ENCODE peak calls at places on chromosomes 16 and 17, in four cellular contexts. O, G, C and B are unnamed samples. For H3K4me1 and H3K9me3, the result is how much of the 10 kb centered on the place peaks cover.

GRCh38 chr16:19479302-19479721 is 42.6 kb downstream of the GDE1 start:
- DNase-seq in C (no peak), G (no peak), O (no peak), B (no peak)

GRCh38 chr16:7171151-7171550 is 161.5 kb upstream of the RBFOX1 start:
- DNase-seq in C (no peak), G (no peak), O (no peak), B (no peak)

GRCh38 chr16:2853531-2854073 is 4.4 kb downstream of the PRSS22 start:
- DNase-seq in O (no peak), C (no peak), G (no peak), B (no peak)

GRCh38 chr17:44795421-44795820 is 34.7 kb downstream of the GJC1 start:
- DNase-seq in O (no peak), G (no peak), C (no peak), B (no peak)

GRCh38 chr16:5509794-5510193 is 412.2 kb upstream of the EEF2KMT start:
- DNase-seq in C (no peak), G (no peak), O (no peak), B (peak)

GRCh38 chr17:59853168-59853918 is 39.4 kb downstream of the TUBD1 start:
- DNase-seq in C (peak), O (no peak), G (no peak), B (peak)

GRCh38 chr16:72833491-72833890 is 214.4 kb downstream of the ZFHX3 start:
- DNase-seq in G (no peak), C (no peak), O (no peak), B (no peak)

GRCh38 chr16:85752511-85753420 is 1.9 kb upstream of the C16orf74 start:
- DNase-seq in G (no peak), O (no peak), C (peak), B (peak)

GRCh38 chr16:77332792-77333191 is 102.0 kb downstream of the ADAMTS18 start:
- DNase-seq in C (peak), G (no peak), O (no peak), B (no peak)

GRCh38 chr16:1282275-1282995 is 26.6 kb downstream of the TPSD1 start:
- DNase-seq in G (peak), C (no peak), O (no peak), B (no peak)

GRCh38 chr17:64774888-64775600 is 112.9 kb upstream of the SMURF2 start:
- DNase-seq in G (no peak), O (no peak), C (no peak), B (no peak)

GRCh38 chr17:64778102-64778366 is 115.9 kb upstream of the SMURF2 start:
- DNase-seq in O (no peak), G (no peak), C (no peak), B (no peak)

GRCh38 chr17:64777413-64778101 is 115.5 kb upstream of the SMURF2 start:
- DNase-seq in G (no peak), O (no peak), C (no peak), B (no peak)

GRCh38 chr17:64773836-64774761 is 112.0 kb upstream of the SMURF2 start:
- DNase-seq in G (no peak), C (peak), O (no peak), B (peak)

DNA sequence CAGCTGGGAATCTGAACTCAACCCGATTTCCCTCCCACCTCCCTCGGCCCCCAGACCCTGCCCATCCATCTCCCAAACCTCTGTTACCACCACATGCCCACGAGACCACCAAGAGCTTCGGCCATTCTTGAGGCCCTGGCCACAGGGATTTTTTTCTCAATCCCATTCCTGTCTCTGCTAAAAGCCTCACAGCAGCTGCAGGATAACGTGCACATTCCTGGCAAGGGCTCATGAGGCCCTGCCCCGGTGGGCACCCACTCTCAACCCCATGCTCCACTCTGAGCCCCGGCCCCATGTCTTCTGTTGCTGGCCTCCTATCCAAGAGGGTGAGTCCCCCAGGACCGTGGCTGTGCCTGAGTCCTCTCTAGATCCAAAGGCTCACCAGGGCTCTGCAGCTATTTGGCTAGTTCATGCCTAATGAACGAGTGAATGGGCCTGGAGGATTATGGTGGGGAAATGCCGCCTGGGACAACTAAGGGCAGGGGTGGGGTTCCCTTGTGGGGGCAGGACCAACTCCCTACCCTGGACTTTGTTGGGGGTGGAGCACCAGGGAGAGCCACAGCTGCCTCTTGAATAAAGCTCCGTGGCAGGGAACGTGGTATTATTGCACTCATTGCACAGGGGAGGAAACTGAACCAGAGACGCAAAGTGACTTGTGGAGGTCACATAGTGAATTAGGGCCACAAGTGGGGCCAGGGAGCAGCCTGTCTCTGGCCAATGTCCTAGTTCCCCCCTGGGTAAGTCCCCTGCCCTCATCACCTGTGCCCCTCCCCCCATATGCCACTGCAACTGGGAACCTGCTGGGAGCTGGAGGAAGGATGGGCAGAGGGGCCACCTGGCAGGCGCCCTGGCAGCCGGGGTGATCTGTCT is 113.8 kb upstream of the SMURF2 start:
- DNase-seq in O (no peak), G (no peak), C (no peak), B (no peak)
- H3K4me1 ChIP-seq in O (under half), G (under half), C (under half), B (under half)

DNA sequence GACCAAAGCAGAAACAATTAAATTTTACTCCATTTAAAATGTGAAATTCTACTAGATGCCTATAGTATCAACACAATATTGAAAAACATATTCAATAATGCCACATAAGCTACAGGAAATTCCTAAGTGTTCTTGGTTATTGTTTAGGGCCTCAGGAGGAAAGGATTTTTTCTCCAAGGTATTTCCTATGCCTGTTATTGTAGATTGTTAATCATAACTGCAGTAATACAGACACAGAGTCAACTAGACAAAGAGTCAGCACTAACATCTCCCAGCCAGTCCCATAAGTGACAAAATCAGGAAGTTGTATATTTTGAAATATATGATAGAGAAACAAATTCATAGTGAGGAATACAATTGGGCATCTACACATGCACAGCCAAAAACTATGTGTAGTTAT is 782.7 kb upstream of the KIF2B start:
- DNase-seq in G (no peak), O (no peak), C (no peak), B (no peak)
- H3K9me3 ChIP-seq in G (under half), O (under half), C (under half), B (under half)

DNA sequence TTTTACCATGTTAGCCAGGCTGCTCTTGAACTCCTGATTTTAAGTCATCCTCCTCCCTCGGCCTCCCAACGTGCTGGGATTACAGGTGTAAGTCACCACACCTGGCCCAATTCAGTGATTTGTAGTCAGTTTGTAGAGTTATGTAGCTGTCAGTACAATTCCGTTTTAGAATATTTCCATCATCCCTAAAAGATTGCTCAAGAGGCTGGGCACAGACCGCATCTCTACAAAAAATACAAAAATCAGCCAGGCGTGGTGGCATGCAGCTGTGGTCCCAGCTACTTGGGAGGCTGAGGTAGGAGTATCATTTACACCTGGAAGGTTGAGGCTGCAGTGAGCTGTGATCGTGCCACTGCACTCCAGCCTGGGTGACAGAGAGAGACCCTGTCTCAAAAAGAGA is 20.6 kb downstream of the RGS11 start:
- DNase-seq in C (no peak), O (no peak), G (no peak), B (no peak)
- H3K4me3 ChIP-seq in C (no peak), O (no peak), G (no peak), B (no peak)

GRCh38 chr17:42272576-42272975 is 3.6 kb downstream of the STAT5B start:
- DNase-seq in O (no peak), G (no peak), C (no peak), B (no peak)
- H3K4me1 ChIP-seq in O (under half), G (half or more), C (under half), B (under half)

GRCh38 chr17:50954641-50955121 is 88.5 kb upstream of the TOB1 start:
- DNase-seq in C (no peak), O (no peak), G (no peak), B (no peak)
- H3K9me3 ChIP-seq in C (under half), O (under half), G (under half), B (under half)

GRCh38 chr17:58337126-58337599 is 8.6 kb upstream of the TSPOAP1 start:
- DNase-seq in G (no peak), C (no peak), O (no peak), B (no peak)
- H3K4me3 ChIP-seq in G (no peak), C (no peak), O (no peak), B (no peak)

GRCh38 chr17:46118969-46119368 is 74.3 kb downstream of the KANSL1 start:
- DNase-seq in C (no peak), G (no peak), O (no peak), B (no peak)

GRCh38 chr17:46117850-46118696 is 75.2 kb downstream of the KANSL1 start:
- DNase-seq in C (peak), O (no peak), G (no peak), B (no peak)

GRCh38 chr17:46120078-46120477 is 73.2 kb downstream of the KANSL1 start:
- DNase-seq in C (no peak), O (no peak), G (no peak), B (no peak)

GRCh38 chr17:46117117-46117516 is 76.1 kb downstream of the KANSL1 start:
- DNase-seq in C (no peak), O (no peak), G (no peak), B (no peak)

GRCh38 chr17:46115687-46116086 is 77.5 kb downstream of the KANSL1 start:
- DNase-seq in O (no peak), C (peak), G (no peak), B (no peak)
- H3K4me1 ChIP-seq in O (under half), C (half or more), G (half or more), B (under half)

GRCh38 chr17:22512997-22513538 is 820.7 kb downstream of the KCNJ18 start:
- DNase-seq in C (no peak), G (no peak), O (no peak), B (no peak)

GRCh38 chr17:22512506-22512905 is 820.2 kb downstream of the KCNJ18 start:
- DNase-seq in C (no peak), O (no peak), G (no peak), B (no peak)

GRCh38 chr17:22512057-22512456 is 819.7 kb downstream of the KCNJ18 start:
- DNase-seq in O (no peak), G (no peak), C (no peak), B (no peak)

GRCh38 chr17:22510504-22510903 is 818.2 kb downstream of the KCNJ18 start:
- DNase-seq in C (no peak), G (no peak), O (no peak), B (no peak)

GRCh38 chr17:22511431-22511830 is 819.1 kb downstream of the KCNJ18 start:
- DNase-seq in O (no peak), G (no peak), C (no peak), B (no peak)
- H3K9me3 ChIP-seq in O (under half), G (under half), C (under half), B (under half)

GRCh38 chr16:86928517-86929148 is 350.3 kb downstream of the FOXL1 start:
- DNase-seq in G (no peak), O (no peak), C (peak), B (no peak)
- H3K4me3 ChIP-seq in G (no peak), O (no peak), C (no peak), B (no peak)

GRCh38 chr17:79033741-79034501 is 10.0 kb downstream of the C1QTNF1 start:
- DNase-seq in C (peak), G (no peak), O (no peak), B (peak)
- H3K4me1 ChIP-seq in C (under half), G (half or more), O (under half), B (under half)